ENCODE peak calls at places on chromosome 19, in nine cellular contexts. D is A673; E is NCI-H2029; V is stimulated activated CD4-positive, alpha-beta T cell treated with anti-CD3 and anti-CD28 coated beads, Interleukin-1b, Interleukin-23, amount 100 ng/mL, for 1 hour; Z is activated T-cell treated with anti-CD3 and anti-CD28 coated beads for 1 hour; J is NCI-H774; S is nucleus accumbens; L is left lung; C is left ventricle myocardium superior. K is an unnamed sample.

GRCh38 chr19:52189745-52190678 is at the start of gene PPP2R1A:
- DNase-seq in D (peak), E (peak), V (peak), Z (peak), J (peak), S (peak), L (peak), C (peak), K (peak)

GRCh38 chr19:9431475-9431874 is 3.9 kb downstream of the ZNF266 start:
- DNase-seq in D (peak), E (no peak), V (peak), Z (peak), J (no peak), S (no peak), L (no peak), C (peak), K (peak)

GRCh38 chr19:29674374-29675119 is 9.3 kb downstream of the PLEKHF1 start:
- DNase-seq in D (no peak), E (no peak), V (no peak), Z (no peak), J (no peak), S (no peak), L (no peak), C (no peak), K (no peak)

GRCh38 chr19:13118424-13119193 is 545 bp downstream of the NACC1 start:
- DNase-seq in D (peak), E (peak), V (no peak), Z (no peak), J (peak), S (no peak), L (peak), C (peak), K (peak)

GRCh38 chr19:17526922-17527321 is 15.5 kb downstream of the PGLS start:
- DNase-seq in D (no peak), E (no peak), V (no peak), Z (no peak), J (no peak), S (no peak), L (no peak), C (no peak), K (no peak)

GRCh38 chr19:57830071-57830602 is at the start of gene ZNF587B:
- DNase-seq in D (peak), E (peak), V (peak), Z (peak), J (no peak), S (peak), L (peak), C (peak), K (peak)

GRCh38 chr19:12867120-12868099 is 13.8 kb downstream of the DNASE2 start:
- DNase-seq in D (peak), E (peak), V (peak), Z (peak), J (no peak), S (no peak), L (peak), C (peak), K (peak)

GRCh38 chr19:12773571-12773970 is 1.8 kb downstream of the HOOK2 start:
- DNase-seq in D (no peak), E (no peak), V (no peak), Z (no peak), J (no peak), S (no peak), L (no peak), C (peak), K (no peak)

GRCh38 chr19:43265664-43266025 is 3.7 kb downstream of the PSG9 start:
- DNase-seq in D (no peak), E (no peak), V (no peak), Z (no peak), J (no peak), S (no peak), L (no peak), C (no peak), K (no peak)

GRCh38 chr19:45768644-45769053 is 403 bp downstream of the SIX5 start:
- DNase-seq in D (peak), E (peak), V (no peak), Z (no peak), J (no peak), S (no peak), L (peak), C (peak), K (no peak)

GRCh38 chr19:8387688-8388611 is 2.2 kb upstream of the RAB11B start:
- DNase-seq in D (no peak), E (peak), V (no peak), Z (no peak), J (peak), S (no peak), L (no peak), C (no peak), K (no peak)

K was measured in SK-N-SH.